ENCODE peak calls at places on chromosomes 7 and 10, in four cellular contexts. One of them, this sample, is unnamed.

GRCh38 chr10:49292565-49293207 is 6.3 kb upstream of the C10orf71 start:
- DNase-seq in IMR-90: no peak
- DNase-seq in K562: no peak
- DNase-seq in A549: no peak
- DNase-seq in this sample: no peak

GRCh38 chr10:86685416-86685815 is 17.1 kb downstream of the LDB3 start:
- DNase-seq in IMR-90: no peak
- DNase-seq in K562: no peak
- DNase-seq in A549: no peak
- DNase-seq in this sample: no peak

GRCh38 chr7:39527951-39528350 is 38.3 kb upstream of the YAE1 start:
- DNase-seq in A549: no peak
- DNase-seq in IMR-90: peak
- DNase-seq in K562: no peak
- DNase-seq in this sample: no peak

GRCh38 chr10:76711374-76711997 is 926.1 kb downstream of the KCNMA1 start:
- DNase-seq in K562: no peak
- DNase-seq in IMR-90: no peak
- DNase-seq in A549: no peak
- DNase-seq in this sample: no peak

GRCh38 chr10:3467052-3467906 is 294.7 kb upstream of the PITRM1 start:
- DNase-seq in IMR-90: peak
- DNase-seq in A549: peak
- DNase-seq in K562: no peak
- DNase-seq in this sample: no peak

GRCh38 chr7:69659964-69660363 is 61.7 kb downstream of the AUTS2 start:
- DNase-seq in A549: no peak
- DNase-seq in K562: no peak
- DNase-seq in IMR-90: no peak
- DNase-seq in this sample: no peak

GRCh38 chr7:139543801-139544603 is 20.5 kb downstream of the CLEC2L start:
- DNase-seq in IMR-90: no peak
- DNase-seq in A549: no peak
- DNase-seq in K562: peak
- DNase-seq in this sample: no peak

GRCh38 chr7:154640266-154640865 is 362.6 kb downstream of the PAXIP1 start:
- DNase-seq in K562: peak
- DNase-seq in IMR-90: no peak
- DNase-seq in A549: peak
- DNase-seq in this sample: no peak

GRCh38 chr7:43851796-43852195 is 17.5 kb downstream of the MRPS24 start:
- DNase-seq in K562: no peak
- DNase-seq in A549: no peak
- DNase-seq in IMR-90: no peak
- DNase-seq in this sample: no peak

GRCh38 chr10:125633517-125633999 is 49.4 kb downstream of the TEX36 start:
- DNase-seq in K562: no peak
- DNase-seq in A549: no peak
- DNase-seq in IMR-90: no peak
- DNase-seq in this sample: no peak

GRCh38 chr7:102991540-102992214 is 78.9 kb downstream of the LRRC17 start:
- DNase-seq in IMR-90: peak
- DNase-seq in A549: peak
- DNase-seq in K562: peak
- DNase-seq in this sample: no peak

GRCh38 chr10:69457771-69458237 is 6.5 kb downstream of the TSPAN15 start:
- DNase-seq in K562: no peak
- DNase-seq in A549: no peak
- DNase-seq in IMR-90: no peak
- DNase-seq in this sample: no peak

GRCh38 chr10:58517071-58517470 is 4.4 kb downstream of the BICC1 start:
- DNase-seq in K562: no peak
- DNase-seq in IMR-90: no peak
- DNase-seq in A549: no peak
- DNase-seq in this sample: no peak

GRCh38 chr7:2719007-2719406 is 31.0 kb downstream of the AMZ1 start:
- DNase-seq in IMR-90: no peak
- DNase-seq in A549: peak
- DNase-seq in K562: peak
- DNase-seq in this sample: no peak

GRCh38 chr10:30782543-30783461 is 153.2 kb upstream of the LYZL2 start:
- DNase-seq in A549: no peak
- DNase-seq in K562: no peak
- DNase-seq in IMR-90: peak
- DNase-seq in this sample: peak

GRCh38 chr7:46969303-46970130 is 612.4 kb downstream of the TNS3 start:
- DNase-seq in A549: no peak
- DNase-seq in K562: no peak
- DNase-seq in IMR-90: peak
- DNase-seq in this sample: no peak

GRCh38 chr7:77434570-77434969 is 18.4 kb upstream of the GSAP start:
- DNase-seq in A549: no peak
- DNase-seq in K562: no peak
- DNase-seq in IMR-90: peak
- DNase-seq in this sample: no peak

GRCh38 chr7:98217623-98218582 is 6.7 kb downstream of the BHLHA15 start:
- DNase-seq in IMR-90: no peak
- DNase-seq in A549: no peak
- DNase-seq in K562: no peak
- DNase-seq in this sample: no peak

GRCh38 chr10:48926255-48926654 is 13.4 kb downstream of the LRRC18 start:
- DNase-seq in IMR-90: no peak
- DNase-seq in A549: no peak
- DNase-seq in K562: no peak
- DNase-seq in this sample: no peak

GRCh38 chr10:101285519-101286070 is 56.3 kb upstream of the LBX1 start:
- DNase-seq in A549: no peak
- DNase-seq in IMR-90: no peak
- DNase-seq in K562: no peak
- DNase-seq in this sample: no peak

GRCh38 chr10:80416401-80417098 is 8.2 kb downstream of the PRXL2A start:
- DNase-seq in IMR-90: no peak
- DNase-seq in K562: no peak
- DNase-seq in A549: no peak
- DNase-seq in this sample: no peak

GRCh38 chr7:148753224-148753623 is 54.5 kb downstream of the CUL1 start:
- DNase-seq in K562: peak
- DNase-seq in A549: no peak
- DNase-seq in IMR-90: peak
- DNase-seq in this sample: no peak

GRCh38 chr7:5450549-5451327 is 27.1 kb upstream of the TNRC18 start:
- DNase-seq in A549: peak
- DNase-seq in IMR-90: peak
- DNase-seq in K562: peak
- DNase-seq in this sample: no peak

GRCh38 chr10:77925410-77925794 is 1.2 kb downstream of the DLG5 start:
- DNase-seq in K562: no peak
- DNase-seq in IMR-90: peak
- DNase-seq in A549: no peak
- DNase-seq in this sample: no peak

GRCh38 chr10:77927343-77928256 is 1.0 kb upstream of the DLG5 start:
- DNase-seq in K562: no peak
- DNase-seq in A549: no peak
- DNase-seq in IMR-90: no peak
- DNase-seq in this sample: no peak

GRCh38 chr10:77922551-77923179 is 3.9 kb downstream of the DLG5 start:
- DNase-seq in K562: no peak
- DNase-seq in IMR-90: no peak
- DNase-seq in A549: no peak
- DNase-seq in this sample: no peak

GRCh38 chr10:77926566-77927342 is at the start of gene DLG5:
- DNase-seq in K562: peak
- DNase-seq in A549: no peak
- DNase-seq in IMR-90: peak
- DNase-seq in this sample: no peak

GRCh38 chr10:77925795-77926565 is 575 bp downstream of the DLG5 start:
- DNase-seq in A549: no peak
- DNase-seq in K562: no peak
- DNase-seq in IMR-90: no peak
- DNase-seq in this sample: no peak
- TF ChIP-seq ELK1 in A549: no peak
- TF ChIP-seq ELK1 in K562: no peak
- TF ChIP-seq ELK1 in IMR-90: no peak
- TF ChIP-seq ELK1 in this sample: no peak

DNA sequence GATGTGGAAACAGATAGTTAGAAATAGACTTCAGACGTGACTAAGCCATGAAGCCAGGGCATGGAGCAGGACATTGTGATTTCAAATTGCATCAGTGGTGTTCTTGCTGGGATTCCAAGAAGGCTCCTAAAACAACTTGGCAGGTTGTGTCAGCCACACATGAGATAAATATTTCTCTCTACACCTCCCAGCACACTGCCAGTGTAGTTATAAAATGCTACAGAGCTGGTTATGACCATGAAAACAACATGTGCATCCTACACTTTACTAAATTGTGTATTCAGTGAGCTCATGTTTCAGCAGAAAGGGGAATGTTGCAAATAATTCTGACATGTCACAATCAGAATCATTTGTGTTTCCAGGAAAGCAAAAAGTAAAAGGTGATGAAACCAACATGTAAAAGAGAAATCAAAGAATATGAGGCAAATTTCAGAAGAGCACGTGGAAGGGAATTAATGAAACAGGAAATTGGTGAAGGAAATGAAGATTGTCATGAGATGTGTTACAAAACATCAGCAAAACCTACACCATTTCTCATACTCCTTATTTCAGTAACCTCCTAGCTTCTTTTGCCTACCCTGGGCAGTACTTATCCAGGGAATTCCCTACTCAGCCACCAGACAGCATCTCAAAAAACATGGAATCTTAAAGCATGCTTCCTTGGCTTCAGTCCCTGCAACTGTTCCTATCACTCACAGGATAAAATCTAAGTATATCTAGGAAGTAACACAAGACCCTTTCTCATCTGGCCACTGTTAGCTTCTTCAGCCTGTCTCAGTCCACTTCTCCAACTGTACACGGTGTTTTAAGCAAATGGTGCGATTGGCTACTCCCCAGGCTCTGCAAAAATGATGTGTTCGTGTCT is 5.8 kb upstream of the CYP3A7 start:
- DNase-seq in IMR-90: peak
- DNase-seq in A549: no peak
- DNase-seq in K562: no peak
- DNase-seq in this sample: no peak
- TF ChIP-seq ELK1 in IMR-90: no peak
- TF ChIP-seq ELK1 in A549: no peak
- TF ChIP-seq ELK1 in K562: no peak
- TF ChIP-seq ELK1 in this sample: no peak

GRCh38 chr10:12596055-12596576 is 246.8 kb downstream of the CAMK1D start:
- DNase-seq in A549: no peak
- DNase-seq in IMR-90: no peak
- DNase-seq in K562: no peak
- DNase-seq in this sample: no peak
- TF ChIP-seq ELK1 in A549: no peak
- TF ChIP-seq ELK1 in IMR-90: no peak
- TF ChIP-seq ELK1 in K562: no peak
- TF ChIP-seq ELK1 in this sample: no peak

GRCh38 chr7:106542550-106543220 is 118.3 kb downstream of the CCDC71L start:
- DNase-seq in K562: peak
- DNase-seq in A549: peak
- DNase-seq in IMR-90: peak
- DNase-seq in this sample: peak
- TF ChIP-seq ELK1 in K562: no peak
- TF ChIP-seq ELK1 in A549: no peak
- TF ChIP-seq ELK1 in IMR-90: no peak
- TF ChIP-seq ELK1 in this sample: no peak

DNA sequence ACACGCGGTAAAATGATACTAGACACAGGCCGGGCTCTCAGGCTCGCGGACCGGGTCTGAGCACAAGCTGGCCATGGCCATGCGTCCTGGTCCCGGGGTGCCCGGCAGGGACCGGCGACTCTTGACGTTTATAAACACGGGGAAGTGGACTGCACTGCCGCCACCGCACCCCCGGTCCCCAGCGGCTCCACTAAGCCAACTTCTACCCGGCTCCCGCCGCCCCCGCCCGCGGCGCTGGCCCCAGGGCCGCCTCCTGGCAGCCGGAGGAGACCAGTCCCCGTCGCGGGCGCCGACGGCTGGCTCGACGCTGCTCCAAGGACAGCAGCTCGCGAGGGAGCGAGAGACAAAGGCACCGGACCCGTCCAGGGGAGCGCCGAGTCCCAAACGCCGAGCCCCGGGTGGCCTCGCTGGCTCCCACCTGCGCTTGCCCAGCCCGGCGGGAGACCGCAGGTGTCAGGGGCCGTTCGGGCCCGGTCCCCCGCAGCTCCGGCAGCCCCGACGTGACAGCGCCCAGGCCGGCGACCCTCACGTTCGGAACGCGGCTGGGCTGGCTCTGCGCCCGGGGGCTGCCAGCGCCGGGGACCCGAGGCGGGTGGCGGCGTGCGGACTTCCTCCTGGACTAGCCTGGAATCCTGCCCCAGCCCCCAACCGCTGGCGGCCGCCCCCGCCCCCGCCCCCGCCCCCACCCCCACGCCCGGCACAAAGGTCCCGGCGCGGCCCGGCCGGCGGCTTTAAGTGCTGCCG is 517 bp downstream of the ITGB1 start:
- DNase-seq in IMR-90: no peak
- DNase-seq in A549: no peak
- DNase-seq in K562: no peak
- DNase-seq in this sample: no peak
- TF ChIP-seq ELK1 in IMR-90: no peak
- TF ChIP-seq ELK1 in A549: no peak
- TF ChIP-seq ELK1 in K562: no peak
- TF ChIP-seq ELK1 in this sample: no peak

DNA sequence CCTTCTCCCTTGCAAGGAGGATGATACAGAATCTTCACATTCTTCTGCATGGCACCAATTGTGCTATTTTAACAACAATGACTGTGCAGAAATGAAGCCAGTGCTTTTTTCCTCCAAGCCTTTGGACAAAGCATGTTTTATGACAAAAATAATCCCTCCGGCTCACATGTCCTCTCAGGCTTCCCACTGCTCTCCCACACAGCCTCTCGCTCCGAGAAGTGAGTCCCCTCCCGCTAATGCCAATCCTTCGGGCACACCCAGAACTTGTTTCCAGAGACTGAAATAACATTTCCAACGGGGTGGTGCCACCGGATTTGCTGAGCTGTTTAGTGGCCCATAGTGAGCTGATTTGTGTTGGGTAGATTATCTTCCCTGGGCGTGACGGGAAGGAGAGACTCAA is 35.8 kb downstream of the RBM17 start:
- DNase-seq in K562: no peak
- DNase-seq in A549: no peak
- DNase-seq in IMR-90: no peak
- DNase-seq in this sample: no peak
- TF ChIP-seq ELK1 in K562: no peak
- TF ChIP-seq ELK1 in A549: no peak
- TF ChIP-seq ELK1 in IMR-90: no peak
- TF ChIP-seq ELK1 in this sample: no peak

GRCh38 chr7:101820703-101821102 is 3.3 kb downstream of the CUX1 start:
- DNase-seq in A549: no peak
- DNase-seq in K562: no peak
- DNase-seq in IMR-90: no peak
- DNase-seq in this sample: no peak
- TF ChIP-seq ELK1 in A549: no peak
- TF ChIP-seq ELK1 in K562: no peak
- TF ChIP-seq ELK1 in IMR-90: no peak
- TF ChIP-seq ELK1 in this sample: no peak

GRCh38 chr7:24777811-24778210 is 20.5 kb upstream of the GSDME start:
- DNase-seq in IMR-90: no peak
- DNase-seq in K562: no peak
- DNase-seq in A549: no peak
- DNase-seq in this sample: no peak
- TF ChIP-seq ELK1 in IMR-90: no peak
- TF ChIP-seq ELK1 in K562: no peak
- TF ChIP-seq ELK1 in A549: no peak
- TF ChIP-seq ELK1 in this sample: no peak